ENCODE peak calls at places on chromosomes 7 and 10, in five cellular contexts. U is A549, L is foreskin fibroblast, O is MM.1S, M is T-helper 2 cell. E is an unnamed sample.

GRCh38 chr7:113452245-113452644 is 333.9 kb upstream of the SMIM30 start:
- DNase-seq in O (no peak), U (no peak), M (no peak), L (no peak), E (no peak)

GRCh38 chr7:42831051-42831952 is 80.6 kb downstream of the C7orf25 start:
- DNase-seq in L (peak; percentile 22), O (peak; percentile 35), U (no peak), M (no peak), E (peak; percentile 34)

GRCh38 chr7:24755541-24756416 is 1.5 kb downstream of the GSDME start:
- DNase-seq in M (peak; percentile 76), L (peak; percentile 50), O (no peak), U (no peak), E (peak; percentile 60)

GRCh38 chr7:81299711-81300110 is 380.9 kb upstream of the SEMA3C start:
- DNase-seq in L (no peak), O (no peak), U (no peak), M (no peak), E (no peak)

GRCh38 chr7:90626011-90626410 is 29.9 kb downstream of the CDK14 start:
- DNase-seq in M (no peak), U (no peak), O (no peak), L (peak; percentile 30), E (peak; percentile 82)

GRCh38 chr7:125316451-125316850 is 386.8 kb upstream of the POT1 start:
- DNase-seq in L (no peak), M (no peak), O (peak; percentile 87), U (no peak), E (no peak)

GRCh38 chr10:27745719-27746363 is at the start of gene MKX:
- DNase-seq in L (no peak), U (no peak), O (no peak), M (peak; percentile 20), E (peak; percentile 81)

GRCh38 chr7:128909605-128910568 is 622 bp downstream of the KCP start:
- DNase-seq in U (no peak), O (no peak), M (no peak), L (peak; percentile 47), E (peak; percentile 70)

GRCh38 chr7:106768324-106768751 is 96.7 kb upstream of the PIK3CG start:
- DNase-seq in O (peak; percentile 85), L (no peak), M (peak; percentile 71), U (no peak), E (peak; percentile 33)

GRCh38 chr10:30219977-30220751 is 128.9 kb downstream of the MTPAP start:
- DNase-seq in M (peak; percentile 42), L (no peak), U (no peak), O (no peak), E (peak; percentile 34)

GRCh38 chr7:122884186-122884585 is 2.1 kb downstream of the CADPS2 start:
- DNase-seq in U (no peak), L (no peak), O (no peak), M (no peak), E (no peak)

GRCh38 chr10:58023341-58024073 is 244.2 kb downstream of the IPMK start:
- DNase-seq in M (no peak), U (peak; percentile 57), O (no peak), L (peak; percentile 75), E (peak; percentile 90)

GRCh38 chr10:101708073-101708472 is 13.1 kb upstream of the FBXW4 start:
- DNase-seq in M (peak; percentile 30), U (no peak), O (no peak), L (no peak), E (no peak)

GRCh38 chr7:127911968-127912511 is 119.2 kb downstream of the LRRC4 start:
- DNase-seq in O (no peak), L (no peak), U (no peak), M (no peak), E (no peak)

GRCh38 chr10:14723052-14723689 is 51.5 kb downstream of the FAM107B start:
- DNase-seq in M (peak; percentile 61), O (no peak), L (no peak), U (no peak), E (no peak)

GRCh38 chr7:2508327-2509231 is 11.0 kb upstream of the LFNG start:
- DNase-seq in L (peak; percentile 70), U (no peak), O (peak; percentile 65), M (peak; percentile 90), E (peak; percentile 75)

GRCh38 chr10:29414501-29414900 is 125.6 kb downstream of the LYZL1 start:
- DNase-seq in U (no peak), L (no peak), O (no peak), M (no peak), E (no peak)

GRCh38 chr7:69114374-69114773 is 483.9 kb upstream of the AUTS2 start:
- DNase-seq in U (no peak), L (no peak), O (no peak), M (no peak), E (no peak)

GRCh38 chr7:68235937-68236336 is 1239.3 kb downstream of the TYW1 start:
- DNase-seq in O (no peak), L (no peak), U (no peak), M (no peak), E (no peak)

GRCh38 chr10:14422431-14422830 is 91.7 kb upstream of the FRMD4A start:
- DNase-seq in U (no peak), M (no peak), O (no peak), L (no peak), E (no peak)

GRCh38 chr7:47180268-47180826 is 401.6 kb downstream of the TNS3 start:
- DNase-seq in U (peak; percentile 66), L (peak; percentile 57), O (peak; percentile 46), M (no peak), E (peak; percentile 68)

GRCh38 chr10:29130190-29130673 is 158.6 kb upstream of the LYZL1 start:
- DNase-seq in O (peak; percentile 13), L (no peak), M (peak; percentile 5), U (peak; percentile 29), E (peak; percentile 34)

GRCh38 chr10:124347956-124348355 is 70.8 kb downstream of the OAT start:
- DNase-seq in O (no peak), U (no peak), L (no peak), M (no peak), E (no peak)

GRCh38 chr7:41241641-41242040 is 461.2 kb downstream of the INHBA start:
- DNase-seq in L (no peak), U (no peak), O (no peak), M (no peak), E (no peak)

GRCh38 chr10:119500796-119501195 is 41.7 kb downstream of the RGS10 start:
- DNase-seq in U (no peak), L (no peak), O (no peak), M (no peak), E (no peak)

GRCh38 chr7:120864146-120864920 is 6.4 kb upstream of the TSPAN12 start:
- DNase-seq in O (no peak), L (no peak), M (no peak), U (no peak), E (no peak)

GRCh38 chr7:47795631-47796030 is 152.6 kb downstream of the PKD1L1 start:
- DNase-seq in O (no peak), L (peak; percentile 72), U (no peak), M (no peak), E (peak; percentile 92)

E was measured in EL.